ENCODE peak calls at places on chromosomes 7 and 10, in six cellular contexts. One of them, this sample, is unnamed.

GRCh38 chr7:148318838-148319237 is 271.7 kb upstream of the C7orf33 start:
- DNase-seq in cardiac muscle cell: no peak
- DNase-seq in effector memory CD4-positive, alpha-beta T cell: no peak
- DNase-seq in CD8-positive, alpha-beta T cell: no peak
- DNase-seq in heart right ventricle: no peak
- DNase-seq in uterus: no peak
- DNase-seq in this sample: no peak

GRCh38 chr7:83486957-83487356 is 162.0 kb downstream of the SEMA3E start:
- DNase-seq in cardiac muscle cell: no peak
- DNase-seq in effector memory CD4-positive, alpha-beta T cell: no peak
- DNase-seq in CD8-positive, alpha-beta T cell: no peak
- DNase-seq in heart right ventricle: no peak
- DNase-seq in uterus: no peak
- DNase-seq in this sample: no peak

GRCh38 chr10:62617702-62618451 is 186.6 kb upstream of the ADO start:
- DNase-seq in cardiac muscle cell: no peak
- DNase-seq in effector memory CD4-positive, alpha-beta T cell: no peak
- DNase-seq in CD8-positive, alpha-beta T cell: no peak
- DNase-seq in heart right ventricle: no peak
- DNase-seq in uterus: no peak
- DNase-seq in this sample: no peak

GRCh38 chr7:92797284-92797683 is 39.1 kb downstream of the CDK6 start:
- DNase-seq in cardiac muscle cell: no peak
- DNase-seq in effector memory CD4-positive, alpha-beta T cell: no peak
- DNase-seq in CD8-positive, alpha-beta T cell: no peak
- DNase-seq in heart right ventricle: no peak
- DNase-seq in uterus: no peak
- DNase-seq in this sample: no peak

GRCh38 chr10:114684085-114684821 is 26.2 kb upstream of the ABLIM1 start:
- DNase-seq in cardiac muscle cell: peak; percentile 54
- DNase-seq in effector memory CD4-positive, alpha-beta T cell: no peak
- DNase-seq in CD8-positive, alpha-beta T cell: no peak
- DNase-seq in heart right ventricle: peak; percentile 63
- DNase-seq in uterus: peak; percentile 27
- DNase-seq in this sample: no peak

GRCh38 chr7:84042110-84042539 is 152.5 kb downstream of the SEMA3A start:
- DNase-seq in cardiac muscle cell: peak; percentile 47
- DNase-seq in effector memory CD4-positive, alpha-beta T cell: no peak
- DNase-seq in CD8-positive, alpha-beta T cell: no peak
- DNase-seq in heart right ventricle: no peak
- DNase-seq in uterus: no peak
- DNase-seq in this sample: no peak

GRCh38 chr7:91553410-91553895 is 289.2 kb downstream of the FZD1 start:
- DNase-seq in cardiac muscle cell: no peak
- DNase-seq in effector memory CD4-positive, alpha-beta T cell: no peak
- DNase-seq in CD8-positive, alpha-beta T cell: no peak
- DNase-seq in heart right ventricle: no peak
- DNase-seq in uterus: no peak
- DNase-seq in this sample: no peak

GRCh38 chr10:12974123-12974844 is 27.2 kb downstream of the CCDC3 start:
- DNase-seq in cardiac muscle cell: no peak
- DNase-seq in effector memory CD4-positive, alpha-beta T cell: no peak
- DNase-seq in CD8-positive, alpha-beta T cell: no peak
- DNase-seq in heart right ventricle: no peak
- DNase-seq in uterus: no peak
- DNase-seq in this sample: no peak

GRCh38 chr7:79876769-79877362 is 257.8 kb upstream of the GNAI1 start:
- DNase-seq in cardiac muscle cell: peak; percentile 87
- DNase-seq in effector memory CD4-positive, alpha-beta T cell: no peak
- DNase-seq in CD8-positive, alpha-beta T cell: no peak
- DNase-seq in heart right ventricle: no peak
- DNase-seq in uterus: no peak
- DNase-seq in this sample: no peak

GRCh38 chr10:132430231-132430743 is 33.3 kb downstream of the PWWP2B start:
- DNase-seq in cardiac muscle cell: no peak
- DNase-seq in effector memory CD4-positive, alpha-beta T cell: no peak
- DNase-seq in CD8-positive, alpha-beta T cell: no peak
- DNase-seq in heart right ventricle: no peak
- DNase-seq in uterus: no peak
- DNase-seq in this sample: no peak

GRCh38 chr7:92621641-92622429 is 31.6 kb upstream of the FAM133B start:
- DNase-seq in cardiac muscle cell: no peak
- DNase-seq in effector memory CD4-positive, alpha-beta T cell: no peak
- DNase-seq in CD8-positive, alpha-beta T cell: no peak
- DNase-seq in heart right ventricle: no peak
- DNase-seq in uterus: no peak
- DNase-seq in this sample: peak; percentile 52

GRCh38 chr7:130901209-130901783 is 167.3 kb upstream of the KLF14 start:
- DNase-seq in cardiac muscle cell: peak; percentile 97
- DNase-seq in effector memory CD4-positive, alpha-beta T cell: no peak
- DNase-seq in CD8-positive, alpha-beta T cell: no peak
- DNase-seq in heart right ventricle: peak; percentile 48
- DNase-seq in uterus: peak; percentile 81
- DNase-seq in this sample: no peak

GRCh38 chr10:112713411-112713810 is 236.6 kb upstream of the TCF7L2 start:
- DNase-seq in cardiac muscle cell: no peak
- DNase-seq in effector memory CD4-positive, alpha-beta T cell: no peak
- DNase-seq in CD8-positive, alpha-beta T cell: no peak
- DNase-seq in heart right ventricle: no peak
- DNase-seq in uterus: no peak
- DNase-seq in this sample: no peak

GRCh38 chr7:158252837-158253669 is 334.6 kb downstream of the PTPRN2 start:
- DNase-seq in cardiac muscle cell: no peak
- DNase-seq in effector memory CD4-positive, alpha-beta T cell: no peak
- DNase-seq in CD8-positive, alpha-beta T cell: peak; percentile 43
- DNase-seq in heart right ventricle: no peak
- DNase-seq in uterus: no peak
- DNase-seq in this sample: no peak

GRCh38 chr7:55073051-55073511 is 54.3 kb downstream of the EGFR start:
- DNase-seq in cardiac muscle cell: no peak
- DNase-seq in effector memory CD4-positive, alpha-beta T cell: no peak
- DNase-seq in CD8-positive, alpha-beta T cell: no peak
- DNase-seq in heart right ventricle: no peak
- DNase-seq in uterus: no peak
- DNase-seq in this sample: peak; percentile 56

GRCh38 chr10:77361846-77362245 is 275.8 kb downstream of the KCNMA1 start:
- DNase-seq in cardiac muscle cell: no peak
- DNase-seq in effector memory CD4-positive, alpha-beta T cell: no peak
- DNase-seq in CD8-positive, alpha-beta T cell: no peak
- DNase-seq in heart right ventricle: no peak
- DNase-seq in uterus: no peak
- DNase-seq in this sample: no peak

GRCh38 chr7:133054167-133054840 is 27.6 kb downstream of the CHCHD3 start:
- DNase-seq in cardiac muscle cell: no peak
- DNase-seq in effector memory CD4-positive, alpha-beta T cell: no peak
- DNase-seq in CD8-positive, alpha-beta T cell: no peak
- DNase-seq in heart right ventricle: no peak
- DNase-seq in uterus: no peak
- DNase-seq in this sample: no peak

GRCh38 chr7:232571-233455 is 40.4 kb downstream of the FAM20C start:
- DNase-seq in cardiac muscle cell: peak; percentile 80
- DNase-seq in effector memory CD4-positive, alpha-beta T cell: no peak
- DNase-seq in CD8-positive, alpha-beta T cell: no peak
- DNase-seq in heart right ventricle: no peak
- DNase-seq in uterus: no peak
- DNase-seq in this sample: no peak

GRCh38 chr10:79159785-79160184 is 91.0 kb downstream of the ZMIZ1 start:
- DNase-seq in cardiac muscle cell: peak; percentile 85
- DNase-seq in effector memory CD4-positive, alpha-beta T cell: no peak
- DNase-seq in CD8-positive, alpha-beta T cell: no peak
- DNase-seq in heart right ventricle: peak; percentile 73
- DNase-seq in uterus: peak; percentile 76
- DNase-seq in this sample: no peak

GRCh38 chr7:7178081-7178480 is 4.3 kb upstream of the C1GALT1 start:
- DNase-seq in cardiac muscle cell: no peak
- DNase-seq in effector memory CD4-positive, alpha-beta T cell: no peak
- DNase-seq in CD8-positive, alpha-beta T cell: no peak
- DNase-seq in heart right ventricle: no peak
- DNase-seq in uterus: no peak
- DNase-seq in this sample: no peak

GRCh38 chr7:34756691-34757090 is 98.7 kb downstream of the NPSR1 start:
- DNase-seq in cardiac muscle cell: no peak
- DNase-seq in effector memory CD4-positive, alpha-beta T cell: no peak
- DNase-seq in CD8-positive, alpha-beta T cell: no peak
- DNase-seq in heart right ventricle: no peak
- DNase-seq in uterus: no peak
- DNase-seq in this sample: no peak

GRCh38 chr7:28806841-28807240 is 151.3 kb downstream of the TRIL start:
- DNase-seq in cardiac muscle cell: no peak
- DNase-seq in effector memory CD4-positive, alpha-beta T cell: no peak
- DNase-seq in CD8-positive, alpha-beta T cell: no peak
- DNase-seq in heart right ventricle: no peak
- DNase-seq in uterus: no peak
- DNase-seq in this sample: no peak

GRCh38 chr7:87219545-87220025 is at the start of gene TMEM243:
- DNase-seq in cardiac muscle cell: peak; percentile 79
- DNase-seq in effector memory CD4-positive, alpha-beta T cell: peak; percentile 71
- DNase-seq in CD8-positive, alpha-beta T cell: peak; percentile 87
- DNase-seq in heart right ventricle: peak; percentile 80
- DNase-seq in uterus: peak; percentile 73
- DNase-seq in this sample: peak; percentile 93

GRCh38 chr7:108293190-108293612 is 163.0 kb downstream of the NRCAM start:
- DNase-seq in cardiac muscle cell: peak; percentile 75
- DNase-seq in effector memory CD4-positive, alpha-beta T cell: no peak
- DNase-seq in CD8-positive, alpha-beta T cell: no peak
- DNase-seq in heart right ventricle: no peak
- DNase-seq in uterus: no peak
- DNase-seq in this sample: no peak

GRCh38 chr10:132155723-132156381 is 30.9 kb upstream of the DPYSL4 start:
- DNase-seq in cardiac muscle cell: no peak
- DNase-seq in effector memory CD4-positive, alpha-beta T cell: no peak
- DNase-seq in CD8-positive, alpha-beta T cell: no peak
- DNase-seq in heart right ventricle: peak; percentile 0
- DNase-seq in uterus: no peak
- DNase-seq in this sample: no peak

GRCh38 chr7:77800158-77800557 is 1.6 kb downstream of the PHTF2 start:
- DNase-seq in cardiac muscle cell: peak; percentile 68
- DNase-seq in effector memory CD4-positive, alpha-beta T cell: no peak
- DNase-seq in CD8-positive, alpha-beta T cell: no peak
- DNase-seq in heart right ventricle: no peak
- DNase-seq in uterus: no peak
- DNase-seq in this sample: peak; percentile 41

GRCh38 chr7:80721880-80722595 is 83.6 kb downstream of the CD36 start:
- DNase-seq in cardiac muscle cell: peak; percentile 87
- DNase-seq in effector memory CD4-positive, alpha-beta T cell: no peak
- DNase-seq in CD8-positive, alpha-beta T cell: no peak
- DNase-seq in heart right ventricle: no peak
- DNase-seq in uterus: no peak
- DNase-seq in this sample: no peak

GRCh38 chr10:113991091-113991860 is 52.4 kb upstream of the ADRB1 start:
- DNase-seq in cardiac muscle cell: no peak
- DNase-seq in effector memory CD4-positive, alpha-beta T cell: no peak
- DNase-seq in CD8-positive, alpha-beta T cell: no peak
- DNase-seq in heart right ventricle: no peak
- DNase-seq in uterus: no peak
- DNase-seq in this sample: peak; percentile 20

GRCh38 chr7:143245123-143245522 is 18.1 kb upstream of the GSTK1 start:
- DNase-seq in cardiac muscle cell: peak; percentile 18
- DNase-seq in effector memory CD4-positive, alpha-beta T cell: no peak
- DNase-seq in CD8-positive, alpha-beta T cell: no peak
- DNase-seq in heart right ventricle: no peak
- DNase-seq in uterus: no peak
- DNase-seq in this sample: no peak

GRCh38 chr7:142535123-142535779 is 214.0 kb upstream of the PRSS1 start:
- DNase-seq in cardiac muscle cell: peak; percentile 88
- DNase-seq in effector memory CD4-positive, alpha-beta T cell: peak; percentile 16
- DNase-seq in CD8-positive, alpha-beta T cell: peak; percentile 70
- DNase-seq in heart right ventricle: peak; percentile 31
- DNase-seq in uterus: no peak
- DNase-seq in this sample: no peak

GRCh38 chr7:127252736-127253288 is at the start of gene GRM8:
- DNase-seq in cardiac muscle cell: peak; percentile 58
- DNase-seq in effector memory CD4-positive, alpha-beta T cell: no peak
- DNase-seq in CD8-positive, alpha-beta T cell: peak; percentile 56
- DNase-seq in heart right ventricle: peak; percentile 33
- DNase-seq in uterus: peak; percentile 52
- DNase-seq in this sample: peak; percentile 30

DNA sequence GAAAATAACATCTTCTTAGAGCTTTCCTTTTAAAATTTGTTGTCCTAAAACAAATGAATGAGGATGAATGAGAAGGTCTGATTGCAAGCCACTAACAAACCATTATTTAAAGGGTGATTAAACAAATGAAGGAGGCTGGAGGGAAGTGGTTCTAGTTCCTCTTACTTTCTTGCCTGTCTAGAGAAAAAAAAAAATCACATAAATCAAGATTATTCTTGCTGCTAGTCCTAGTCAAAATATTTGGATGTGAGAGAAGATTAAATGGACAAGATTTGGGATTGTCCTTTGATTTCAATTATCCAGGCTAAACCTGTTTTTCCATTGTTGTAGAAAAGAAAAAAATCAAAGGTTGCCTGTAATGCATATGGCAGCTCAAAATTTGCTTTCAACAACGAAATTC is 3.3 kb downstream of the SKAP2 start:
- DNase-seq in cardiac muscle cell: no peak
- DNase-seq in effector memory CD4-positive, alpha-beta T cell: no peak
- DNase-seq in CD8-positive, alpha-beta T cell: no peak
- DNase-seq in heart right ventricle: no peak
- DNase-seq in uterus: no peak
- DNase-seq in this sample: no peak
- H3K27me3 ChIP-seq in cardiac muscle cell: peaks cover 84% of the 10 kb centered on the region
- H3K27me3 ChIP-seq in effector memory CD4-positive, alpha-beta T cell: peaks cover 5% of the 10 kb centered on the region
- H3K27me3 ChIP-seq in CD8-positive, alpha-beta T cell: peaks cover 4% of the 10 kb centered on the region
- H3K27me3 ChIP-seq in heart right ventricle: peaks cover 27% of the 10 kb centered on the region
- H3K27me3 ChIP-seq in uterus: peaks cover 12% of the 10 kb centered on the region
- H3K27me3 ChIP-seq in this sample: no peaks in the 10 kb centered on the region

DNA sequence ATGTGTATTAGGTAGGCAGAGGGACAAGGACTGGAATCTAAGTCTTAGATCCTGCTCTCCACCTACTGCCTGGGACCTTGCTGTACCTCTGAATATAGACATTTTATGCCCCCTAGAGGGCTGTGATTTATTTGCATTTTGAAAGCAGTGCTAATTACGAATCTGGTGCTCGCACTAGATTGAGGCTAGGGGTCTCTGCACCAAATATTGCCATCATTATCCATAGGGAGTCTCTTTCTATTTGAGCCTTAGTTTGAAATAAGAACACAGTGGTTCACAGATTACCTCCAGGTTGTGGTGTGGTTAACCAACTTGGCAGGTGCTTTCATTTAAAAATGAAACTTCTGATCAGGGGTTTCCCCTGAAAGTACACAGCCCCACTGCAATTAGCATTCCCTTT is 41.8 kb downstream of the CNNM1 start:
- DNase-seq in cardiac muscle cell: peak; percentile 25
- DNase-seq in effector memory CD4-positive, alpha-beta T cell: no peak
- DNase-seq in CD8-positive, alpha-beta T cell: no peak
- DNase-seq in heart right ventricle: no peak
- DNase-seq in uterus: no peak
- DNase-seq in this sample: no peak
- H3K27me3 ChIP-seq in cardiac muscle cell: no peaks in the 10 kb centered on the region
- H3K27me3 ChIP-seq in effector memory CD4-positive, alpha-beta T cell: no peaks in the 10 kb centered on the region
- H3K27me3 ChIP-seq in CD8-positive, alpha-beta T cell: no peaks in the 10 kb centered on the region
- H3K27me3 ChIP-seq in heart right ventricle: no peaks in the 10 kb centered on the region
- H3K27me3 ChIP-seq in uterus: no peaks in the 10 kb centered on the region
- H3K27me3 ChIP-seq in this sample: peaks cover 1% of the 10 kb centered on the region

GRCh38 chr10:111076682-111077661 is at the start of gene ADRA2A:
- DNase-seq in cardiac muscle cell: peak; percentile 47
- DNase-seq in effector memory CD4-positive, alpha-beta T cell: no peak
- DNase-seq in CD8-positive, alpha-beta T cell: no peak
- DNase-seq in heart right ventricle: peak; percentile 49
- DNase-seq in uterus: peak; percentile 37
- DNase-seq in this sample: peak; percentile 29
- H3K27me3 ChIP-seq in cardiac muscle cell: peaks cover 84% of the 10 kb centered on the region
- H3K27me3 ChIP-seq in effector memory CD4-positive, alpha-beta T cell: peaks cover 21% of the 10 kb centered on the region
- H3K27me3 ChIP-seq in CD8-positive, alpha-beta T cell: peaks cover 6% of the 10 kb centered on the region
- H3K27me3 ChIP-seq in heart right ventricle: peaks cover 73% of the 10 kb centered on the region
- H3K27me3 ChIP-seq in uterus: no peaks in the 10 kb centered on the region
- H3K27me3 ChIP-seq in this sample: peaks cover 1% of the 10 kb centered on the region

GRCh38 chr10:100810835-100811116 is 65.4 kb downstream of the PAX2 start:
- DNase-seq in cardiac muscle cell: no peak
- DNase-seq in effector memory CD4-positive, alpha-beta T cell: no peak
- DNase-seq in CD8-positive, alpha-beta T cell: no peak
- DNase-seq in heart right ventricle: no peak
- DNase-seq in uterus: no peak
- DNase-seq in this sample: no peak
- H3K27me3 ChIP-seq in cardiac muscle cell: peaks cover 17% of the 10 kb centered on the region
- H3K27me3 ChIP-seq in effector memory CD4-positive, alpha-beta T cell: peaks cover 24% of the 10 kb centered on the region
- H3K27me3 ChIP-seq in CD8-positive, alpha-beta T cell: no peaks in the 10 kb centered on the region
- H3K27me3 ChIP-seq in heart right ventricle: peaks cover 64% of the 10 kb centered on the region
- H3K27me3 ChIP-seq in uterus: no peaks in the 10 kb centered on the region
- H3K27me3 ChIP-seq in this sample: peaks cover 4% of the 10 kb centered on the region